ENCODE peak calls at places on chromosome 12, in four cellular contexts. Z, K, J and S are unnamed samples.

GRCh38 chr12:29702222-29702621 is 81.5 kb downstream of the TMTC1 start:
- DNase-seq in J (no peak), K (no peak), Z (no peak), S (no peak)

GRCh38 chr12:90683871-90684270 is 271.1 kb downstream of the CCER1 start:
- DNase-seq in Z (no peak), K (no peak), J (no peak), S (no peak)

GRCh38 chr12:5908251-5908650 is 36.8 kb downstream of the ANO2 start:
- DNase-seq in K (no peak), Z (no peak), J (no peak), S (no peak)

GRCh38 chr12:98780261-98780660 is 135.2 kb downstream of the APAF1 start:
- DNase-seq in K (no peak), Z (no peak), J (no peak), S (no peak)

GRCh38 chr12:1812650-1813302 is 7.6 kb upstream of the LRTM2 start:
- DNase-seq in Z (no peak), K (peak; percentile 79), J (peak; percentile 31), S (no peak)

GRCh38 chr12:88325076-88325827 is 183.1 kb downstream of the TMTC3 start:
- DNase-seq in J (no peak), K (no peak), Z (no peak), S (no peak)

GRCh38 chr12:55996715-55997534 is at the start of gene SUOX:
- DNase-seq in K (peak; percentile 98), Z (peak; percentile 83), J (peak; percentile 99), S (peak; percentile 94)

GRCh38 chr12:110907583-110907982 is 12.8 kb downstream of the MYL2 start:
- DNase-seq in J (no peak), K (no peak), Z (no peak), S (no peak)

GRCh38 chr12:89468648-89469326 is 55.8 kb downstream of the GALNT4 start:
- DNase-seq in J (no peak), Z (no peak), K (no peak), S (no peak)

GRCh38 chr12:79119796-79120195 is 255.2 kb downstream of the SYT1 start:
- DNase-seq in J (no peak), K (no peak), Z (no peak), S (peak; percentile 9)

GRCh38 chr12:49293056-49293956 is 1.6 kb upstream of the PRPH start:
- DNase-seq in Z (no peak), K (no peak), J (no peak), S (no peak)

DNA sequence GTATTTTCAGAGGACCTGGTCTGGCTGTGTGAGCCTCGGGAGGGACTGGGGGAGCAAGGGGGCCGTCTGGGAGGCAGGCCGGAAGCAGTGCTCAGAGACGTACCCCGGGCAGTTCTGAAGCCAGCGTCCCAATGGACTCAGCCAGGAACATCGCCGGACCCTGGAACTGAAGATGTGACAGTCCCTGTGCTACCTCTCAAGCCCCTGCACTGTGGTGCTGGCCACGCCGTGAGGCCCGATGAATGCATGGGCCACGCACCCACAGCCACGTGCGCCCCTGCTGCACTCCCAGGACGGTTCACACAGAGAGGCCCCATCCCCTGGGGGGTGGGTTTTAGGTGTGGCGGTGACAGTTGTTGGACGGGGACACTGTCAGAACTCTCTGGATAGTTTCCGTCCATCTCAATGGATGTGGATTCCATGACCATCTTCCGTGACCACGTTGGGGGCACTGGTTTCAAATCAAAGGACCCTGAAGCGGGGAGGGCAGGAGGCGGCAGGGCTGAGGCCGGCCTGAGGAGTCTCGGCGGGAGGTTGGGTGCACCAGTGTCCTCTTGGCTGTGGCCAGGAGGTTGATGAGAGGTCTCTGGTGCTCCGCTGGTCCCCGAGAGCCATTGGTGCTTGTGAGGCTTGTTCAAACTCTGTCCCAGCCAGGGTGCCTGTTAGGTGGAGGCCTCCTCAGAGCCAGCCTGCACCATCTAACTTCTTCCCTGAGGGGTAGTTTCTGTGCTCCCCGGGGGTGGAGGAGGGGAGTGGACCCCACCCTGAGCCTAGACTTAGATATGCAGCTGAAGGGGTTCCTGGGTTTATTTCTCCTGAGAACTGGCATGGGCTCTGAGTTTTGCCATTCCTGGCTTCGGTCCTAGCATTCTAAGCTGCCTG is 36.3 kb upstream of the TSPAN9 start:
- DNase-seq in Z (no peak), K (no peak), J (no peak), S (no peak)
- TF ChIP-seq FOXM1 in Z (no peak), K (no peak), J (no peak), S (no peak)

GRCh38 chr12:38153737-38154061 is 162.9 kb upstream of the ALG10B start:
- DNase-seq in K (no peak), Z (no peak), J (no peak), S (no peak)

GRCh38 chr12:38149395-38150073 is 167.0 kb upstream of the ALG10B start:
- DNase-seq in J (no peak), Z (no peak), K (no peak), S (no peak)

GRCh38 chr12:38152816-38153736 is 163.5 kb upstream of the ALG10B start:
- DNase-seq in K (no peak), J (no peak), Z (no peak), S (no peak)

GRCh38 chr12:38154096-38155019 is 162.2 kb upstream of the ALG10B start:
- DNase-seq in K (no peak), J (no peak), Z (no peak), S (no peak)

GRCh38 chr12:38151991-38152700 is 164.4 kb upstream of the ALG10B start:
- DNase-seq in J (no peak), Z (no peak), K (no peak), S (no peak)
- TF ChIP-seq SP1 in J (no peak), Z (no peak), K (no peak), S (no peak)

GRCh38 chr12:65464930-65465329 is 186.4 kb downstream of the MSRB3 start:
- DNase-seq in K (no peak), Z (no peak), J (no peak), S (no peak)
- TF ChIP-seq FOXM1 in K (no peak), Z (no peak), J (no peak), S (no peak)

GRCh38 chr12:129138776-129139175 is 285.5 kb downstream of the GLT1D1 start:
- DNase-seq in Z (no peak), J (no peak), K (no peak), S (no peak)
- TF ChIP-seq SP1 in Z (no peak), J (no peak), K (no peak), S (no peak)

GRCh38 chr12:65536876-65537661 is 258.6 kb downstream of the MSRB3 start:
- DNase-seq in K (no peak), Z (no peak), J (no peak), S (no peak)
- TF ChIP-seq FOXM1 in K (no peak), Z (no peak), J (no peak), S (no peak)

DNA sequence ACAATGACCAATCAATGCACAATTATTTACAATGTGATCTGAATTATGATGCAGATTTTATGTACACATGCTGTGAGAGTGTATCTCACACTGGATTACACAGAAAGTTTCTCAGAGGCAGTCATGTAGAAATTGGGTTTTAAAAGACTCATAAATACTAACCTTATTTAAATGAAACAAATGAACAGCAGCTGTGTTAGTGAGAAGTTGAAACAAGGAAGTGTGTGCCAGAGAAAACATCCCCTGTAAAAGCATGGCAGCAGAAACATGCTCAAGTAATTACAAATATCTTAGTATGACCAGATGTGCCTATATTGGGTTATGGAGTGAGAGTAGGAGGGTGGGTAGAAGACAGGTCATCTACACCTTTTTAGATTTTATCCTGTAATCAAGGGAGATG is 723.7 kb downstream of the C12orf50 start:
- DNase-seq in K (no peak), J (no peak), Z (no peak), S (no peak)
- TF ChIP-seq SP1 in K (no peak), J (no peak), Z (no peak), S (no peak)

GRCh38 chr12:99984271-99985128 is at the start of gene ANKS1B:
- DNase-seq in J (peak; percentile 74), K (no peak), Z (no peak), S (peak; percentile 68)
- TF ChIP-seq FOXM1 in J (no peak), K (no peak), Z (no peak), S (no peak)

DNA sequence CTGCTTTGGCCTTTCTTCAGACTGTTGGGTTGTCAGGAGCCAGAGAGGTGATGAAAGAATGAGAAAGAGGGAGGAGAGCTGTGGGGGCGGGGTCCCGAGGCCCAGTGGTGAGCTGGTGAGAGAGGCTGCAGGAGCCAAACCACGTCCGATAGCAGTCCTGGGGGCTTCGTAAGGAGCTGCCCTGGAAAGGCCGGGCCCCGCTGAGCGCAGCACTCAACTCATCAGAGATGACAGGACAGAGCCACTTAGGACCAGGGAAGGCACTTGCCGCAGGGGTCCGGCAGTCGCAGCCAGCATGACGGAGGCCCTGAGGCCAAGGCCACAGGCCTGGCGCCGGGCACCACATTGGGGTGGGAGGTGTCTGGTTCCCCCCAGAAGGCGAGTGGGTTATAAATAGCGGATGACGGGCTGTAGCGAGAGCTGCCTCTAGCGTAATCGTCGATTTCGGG is 178.9 kb downstream of the TSPAN9 start:
- DNase-seq in Z (no peak), J (no peak), K (no peak), S (no peak)
- TF ChIP-seq SP1 in Z (no peak), J (no peak), K (no peak), S (no peak)

GRCh38 chr12:4435537-4435936 is 10.1 kb downstream of the FGF6 start:
- DNase-seq in J (no peak), Z (no peak), K (no peak), S (no peak)
- TF ChIP-seq FOXM1 in J (no peak), Z (no peak), K (no peak), S (no peak)